ENCODE peak calls at places on chromosomes 12 and 14, in six cellular contexts. G is endothelial cell of umbilical vein, A is A549, D is GM12878, H is HepG2, Y is K562. T is an unnamed sample.
A peak's percentile ranks its signal among the peaks of the same experiment; 100 is the strongest.

GRCh38 chr14:103625361-103626095 is 3.5 kb upstream of the KLC1 start:
- DNase-seq in H (no peak), Y (no peak), A (no peak), D (no peak), G (no peak), T (peak; percentile 61)

GRCh38 chr12:88743946-88744685 is 163.8 kb upstream of the KITLG start:
- DNase-seq in A (no peak), H (no peak), G (no peak), D (no peak), Y (no peak), T (no peak)

GRCh38 chr14:99529899-99530298 is 48.7 kb downstream of the CCNK start:
- DNase-seq in Y (no peak), A (no peak), D (no peak), G (peak; percentile 74), H (no peak), T (no peak)

GRCh38 chr12:114769634-114770033 is 85.7 kb upstream of the TBX3 start:
- DNase-seq in D (no peak), A (no peak), Y (no peak), H (peak; percentile 34), G (no peak), T (no peak)

GRCh38 chr12:116659771-116660481 is 77.9 kb downstream of the SPRING1 start:
- DNase-seq in A (no peak), D (no peak), H (no peak), G (no peak), Y (no peak), T (no peak)

GRCh38 chr12:115511971-115512370 is 765.5 kb downstream of the MED13L start:
- DNase-seq in D (no peak), G (no peak), Y (no peak), H (no peak), A (no peak), T (no peak)

GRCh38 chr12:26740991-26741390 is 92.0 kb downstream of the ITPR2 start:
- DNase-seq in D (no peak), G (no peak), Y (no peak), A (no peak), H (no peak), T (no peak)

GRCh38 chr12:12200363-12200762 is 66.5 kb downstream of the LRP6 start:
- DNase-seq in Y (no peak), D (no peak), G (no peak), A (no peak), H (no peak), T (no peak)

GRCh38 chr14:77883479-77884238 is 83.8 kb downstream of the ADCK1 start:
- DNase-seq in Y (no peak), H (no peak), A (peak; percentile 9), G (no peak), D (no peak), T (peak; percentile 19)

GRCh38 chr12:118650586-118650960 is 274.2 kb downstream of the SUDS3 start:
- DNase-seq in H (no peak), Y (peak; percentile 57), A (peak; percentile 44), G (no peak), D (no peak), T (peak; percentile 8)

GRCh38 chr12:121872546-121873223 is 14.0 kb upstream of the HPD start:
- DNase-seq in G (no peak), H (no peak), Y (peak; percentile 27), D (no peak), A (no peak), T (no peak)

GRCh38 chr12:123133701-123134100 is 17.2 kb downstream of the PITPNM2 start:
- DNase-seq in D (no peak), A (no peak), H (no peak), G (no peak), Y (no peak), T (no peak)

DNA sequence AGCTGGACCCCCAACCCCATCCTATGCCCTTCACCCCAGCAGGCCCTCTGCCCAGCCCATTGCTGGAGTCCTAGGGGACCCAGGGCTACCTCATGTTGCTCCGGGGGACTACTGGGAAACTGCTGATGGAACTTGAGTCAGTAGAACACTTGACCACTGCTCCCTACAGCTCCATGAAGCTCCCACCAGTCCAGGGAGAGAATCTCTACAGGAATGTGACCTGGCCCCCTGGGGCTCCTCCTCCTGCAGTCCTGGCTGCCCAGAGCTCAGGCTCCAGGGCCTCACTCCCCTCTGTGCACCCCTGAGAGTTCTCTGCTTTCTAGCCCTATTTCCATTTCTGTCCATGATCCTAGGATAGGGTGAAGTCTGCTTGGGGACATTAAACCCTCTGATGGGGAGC is 10.8 kb upstream of the AQP2 start:
- DNase-seq in A (no peak), G (no peak), H (no peak), Y (no peak), D (no peak), T (no peak)
- TF ChIP-seq CTCF in A (no peak), G (no peak), H (no peak), Y (no peak), D (no peak), T (no peak)

DNA sequence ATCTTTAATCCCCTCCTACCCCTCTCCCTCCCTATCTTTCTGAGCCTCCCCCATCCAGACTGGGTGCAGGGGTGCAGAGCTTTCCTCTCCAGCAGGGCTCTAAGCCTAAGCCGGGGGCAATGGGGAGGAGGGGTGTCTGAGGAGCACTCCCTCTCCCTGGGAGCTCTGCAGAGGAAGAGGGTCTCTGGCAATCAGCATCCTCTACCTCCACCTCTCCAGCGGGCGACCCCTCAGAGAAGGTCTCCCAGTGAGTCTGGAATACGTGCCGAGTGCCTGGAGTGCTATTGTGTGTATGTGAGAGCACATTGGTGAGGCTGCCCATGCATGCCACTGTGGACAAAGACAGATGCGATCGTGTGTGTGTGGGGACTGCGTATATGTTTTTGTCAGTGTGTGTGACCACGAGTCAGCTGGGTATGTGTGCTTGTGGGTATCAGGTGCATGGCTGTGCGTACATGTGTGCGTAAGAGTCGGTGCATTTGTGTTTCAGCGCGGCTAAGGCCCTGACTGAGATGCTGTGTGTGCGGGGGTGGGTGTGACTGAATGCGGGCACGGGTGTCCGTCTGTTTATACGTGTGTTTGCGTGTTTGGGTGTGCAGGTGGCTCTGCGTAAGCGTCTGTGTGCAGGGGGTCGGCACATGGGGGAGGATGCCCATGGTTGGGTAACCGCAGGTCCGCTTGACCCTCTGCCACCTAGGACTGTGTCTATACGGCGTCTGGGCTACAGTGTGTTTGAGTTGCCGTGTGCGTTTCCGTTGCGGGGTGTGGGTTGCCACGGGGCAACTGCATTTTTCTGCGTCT is 905 bp upstream of the DLK1 start:
- DNase-seq in A (no peak), G (no peak), H (no peak), Y (no peak), D (no peak), T (no peak)
- TF ChIP-seq MYC in A (no peak), G (no peak), H (peak; percentile 19), Y (no peak), D (no peak), T (no peak)

DNA sequence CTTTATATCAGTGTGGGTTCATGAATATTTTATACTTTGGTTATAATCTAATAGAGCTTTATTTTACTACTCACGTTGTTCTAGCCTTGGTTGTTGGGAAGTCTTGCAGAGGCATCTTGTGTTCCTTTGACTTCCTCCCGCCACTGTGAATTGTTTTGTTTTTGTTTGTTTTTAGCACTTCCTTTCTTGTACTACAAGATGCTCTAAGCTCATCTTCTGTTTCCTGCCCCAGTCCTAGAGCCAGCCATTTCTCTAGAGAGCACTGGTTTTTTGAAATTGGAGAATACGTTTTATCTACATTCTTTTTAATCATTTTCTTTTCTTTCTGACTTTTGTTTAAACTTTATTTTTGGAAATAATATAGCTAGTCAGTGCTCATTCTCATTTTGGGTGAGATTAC is 15.9 kb upstream of the NUBPL start:
- DNase-seq in D (no peak), A (no peak), Y (no peak), G (no peak), H (no peak), T (no peak)
- TF ChIP-seq POLR2A in D (no peak), A (no peak), Y (no peak), G (no peak), H (no peak), T (no peak)

GRCh38 chr14:91060472-91061308 is at the start of gene RPS6KA5:
- DNase-seq in Y (peak; percentile 93), G (peak; percentile 100), D (peak; percentile 100), H (peak; percentile 100), A (peak; percentile 100), T (peak; percentile 100)
- TF ChIP-seq CTCF in Y (no peak), G (no peak), D (no peak), H (peak; percentile 16), A (no peak), T (no peak)

GRCh38 chr14:92463141-92463540 is 50.4 kb upstream of the RIN3 start:
- DNase-seq in Y (no peak), H (no peak), A (no peak), D (no peak), G (no peak), T (no peak)

GRCh38 chr14:92464156-92464555 is 49.4 kb upstream of the RIN3 start:
- DNase-seq in Y (no peak), A (no peak), G (no peak), D (no peak), H (no peak), T (no peak)

GRCh38 chr14:92461891-92462290 is 51.7 kb upstream of the RIN3 start:
- DNase-seq in D (no peak), H (no peak), G (no peak), Y (no peak), A (no peak), T (no peak)

GRCh38 chr14:92460916-92461579 is 52.5 kb upstream of the RIN3 start:
- DNase-seq in G (peak; percentile 95), Y (no peak), D (peak; percentile 61), A (no peak), H (no peak), T (peak; percentile 25)

GRCh38 chr14:92462568-92462967 is 51.0 kb upstream of the RIN3 start:
- DNase-seq in H (no peak), Y (no peak), G (no peak), D (no peak), A (no peak), T (no peak)
- TF ChIP-seq MYC in H (no peak), Y (no peak), G (no peak), D (no peak), A (no peak), T (no peak)

GRCh38 chr12:53051058-53051880 is 1.4 kb downstream of the TNS2 start:
- DNase-seq in G (peak; percentile 80), D (no peak), Y (no peak), A (peak; percentile 43), H (peak; percentile 82), T (peak; percentile 88)
- TF ChIP-seq POLR2A in G (peak; percentile 42), D (no peak), Y (no peak), A (no peak), H (no peak), T (no peak)

DNA sequence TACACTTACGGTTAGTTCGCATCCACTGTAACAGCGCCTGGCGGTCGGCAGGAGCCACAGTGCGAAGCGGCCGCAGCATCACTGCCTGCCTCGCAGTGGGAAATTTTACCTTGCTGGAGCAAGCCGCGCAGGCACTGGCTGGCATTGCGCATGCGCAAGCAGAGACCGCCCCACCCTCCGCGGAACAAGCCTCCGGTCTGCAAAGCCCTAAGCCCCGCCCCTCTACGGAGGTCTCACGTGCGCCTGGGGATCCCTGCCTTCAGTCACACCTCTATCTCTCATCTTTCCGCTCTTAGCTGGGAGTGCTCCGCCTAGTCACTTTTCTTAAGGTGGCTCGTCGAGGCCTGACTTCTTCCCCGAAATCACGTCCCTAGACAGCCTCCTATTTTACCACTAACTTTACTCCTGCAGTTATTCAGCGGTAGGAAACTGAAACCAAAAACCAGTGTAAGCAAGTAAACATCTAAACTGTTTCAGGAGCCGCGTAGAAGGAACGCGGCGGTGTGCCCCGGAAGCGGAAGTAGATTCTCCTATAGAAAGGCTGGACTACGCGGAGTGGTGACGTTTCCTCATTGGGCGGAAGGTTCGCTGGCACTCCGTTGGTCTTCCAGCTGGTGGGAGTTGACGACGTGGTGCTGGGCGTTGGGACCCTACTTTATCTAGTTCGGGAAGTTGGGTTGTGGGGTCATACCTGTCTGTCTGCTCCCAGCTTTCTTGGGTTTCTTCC is at the start of gene SRP54:
- DNase-seq in Y (peak; percentile 96), D (peak; percentile 95), A (peak; percentile 99), G (peak; percentile 98), H (peak; percentile 100), T (peak; percentile 98)
- TF ChIP-seq CTCF in Y (peak; percentile 35), D (peak; percentile 20), A (no peak), G (no peak), H (peak; percentile 67), T (no peak)

T was measured in NB4.